ENCODE peak calls at places on chromosomes 5 and 9, in five cellular contexts. One of them, this sample, is unnamed.

GRCh38 chr9:130477564-130477963 is 32.8 kb downstream of the ASS1 start:
- DNase-seq in OCI-LY7: no peak
- DNase-seq in right cardiac atrium: no peak
- DNase-seq in H9: no peak
- DNase-seq in CD8-positive, alpha-beta memory T cell: no peak
- DNase-seq in this sample: no peak

GRCh38 chr5:124524552-124525232 is 221.7 kb downstream of the ZNF608 start:
- DNase-seq in CD8-positive, alpha-beta memory T cell: no peak
- DNase-seq in OCI-LY7: peak; percentile 91
- DNase-seq in right cardiac atrium: no peak
- DNase-seq in H9: no peak
- DNase-seq in this sample: no peak

GRCh38 chr9:31030741-31031202 is 1353.7 kb upstream of the ACO1 start:
- DNase-seq in right cardiac atrium: no peak
- DNase-seq in CD8-positive, alpha-beta memory T cell: no peak
- DNase-seq in OCI-LY7: no peak
- DNase-seq in H9: peak; percentile 41
- DNase-seq in this sample: no peak

GRCh38 chr9:17291766-17292165 is 156.9 kb downstream of the CNTLN start:
- DNase-seq in H9: no peak
- DNase-seq in OCI-LY7: no peak
- DNase-seq in right cardiac atrium: no peak
- DNase-seq in CD8-positive, alpha-beta memory T cell: no peak
- DNase-seq in this sample: no peak

GRCh38 chr5:91848453-91848852 is 465.3 kb upstream of the ARRDC3 start:
- DNase-seq in H9: no peak
- DNase-seq in CD8-positive, alpha-beta memory T cell: no peak
- DNase-seq in right cardiac atrium: no peak
- DNase-seq in OCI-LY7: no peak
- DNase-seq in this sample: no peak

GRCh38 chr9:4579011-4579410 is 83.1 kb upstream of the PLPP6 start:
- DNase-seq in right cardiac atrium: no peak
- DNase-seq in H9: no peak
- DNase-seq in CD8-positive, alpha-beta memory T cell: no peak
- DNase-seq in OCI-LY7: no peak
- DNase-seq in this sample: no peak

GRCh38 chr9:33651125-33651524 is 127.1 kb downstream of the ANKRD18B start:
- DNase-seq in CD8-positive, alpha-beta memory T cell: no peak
- DNase-seq in OCI-LY7: no peak
- DNase-seq in H9: peak; percentile 57
- DNase-seq in right cardiac atrium: no peak
- DNase-seq in this sample: no peak

GRCh38 chr5:65059681-65060598 is 291.2 kb downstream of the CWC27 start:
- DNase-seq in CD8-positive, alpha-beta memory T cell: no peak
- DNase-seq in H9: no peak
- DNase-seq in right cardiac atrium: no peak
- DNase-seq in OCI-LY7: peak; percentile 58
- DNase-seq in this sample: no peak

GRCh38 chr5:41908374-41909079 is 4.4 kb downstream of the RIMOC1 start:
- DNase-seq in OCI-LY7: no peak
- DNase-seq in H9: no peak
- DNase-seq in CD8-positive, alpha-beta memory T cell: no peak
- DNase-seq in right cardiac atrium: no peak
- DNase-seq in this sample: no peak

GRCh38 chr5:149549461-149550266 is 1.6 kb downstream of the CSNK1A1 start:
- DNase-seq in H9: peak; percentile 50
- DNase-seq in right cardiac atrium: no peak
- DNase-seq in CD8-positive, alpha-beta memory T cell: peak; percentile 49
- DNase-seq in OCI-LY7: peak; percentile 85
- DNase-seq in this sample: no peak

GRCh38 chr9:35481347-35481975 is 8.4 kb upstream of the RUSC2 start:
- DNase-seq in OCI-LY7: peak; percentile 24
- DNase-seq in CD8-positive, alpha-beta memory T cell: no peak
- DNase-seq in H9: peak; percentile 49
- DNase-seq in right cardiac atrium: peak; percentile 45
- DNase-seq in this sample: no peak

GRCh38 chr5:33148076-33148501 is 292.7 kb upstream of the TARS1 start:
- DNase-seq in CD8-positive, alpha-beta memory T cell: no peak
- DNase-seq in right cardiac atrium: peak; percentile 50
- DNase-seq in H9: no peak
- DNase-seq in OCI-LY7: no peak
- DNase-seq in this sample: peak; percentile 19

GRCh38 chr9:91197232-91198181 is 164.2 kb downstream of the AUH start:
- DNase-seq in CD8-positive, alpha-beta memory T cell: no peak
- DNase-seq in H9: no peak
- DNase-seq in right cardiac atrium: peak; percentile 72
- DNase-seq in OCI-LY7: no peak
- DNase-seq in this sample: peak; percentile 51

GRCh38 chr9:68709291-68709970 is 4.4 kb downstream of the PIP5K1B start:
- DNase-seq in OCI-LY7: no peak
- DNase-seq in H9: no peak
- DNase-seq in right cardiac atrium: no peak
- DNase-seq in CD8-positive, alpha-beta memory T cell: no peak
- DNase-seq in this sample: no peak

GRCh38 chr9:4985376-4986266 is 549 bp downstream of the JAK2 start:
- DNase-seq in OCI-LY7: peak; percentile 62
- DNase-seq in H9: peak; percentile 45
- DNase-seq in right cardiac atrium: peak; percentile 24
- DNase-seq in CD8-positive, alpha-beta memory T cell: no peak
- DNase-seq in this sample: peak; percentile 23

GRCh38 chr9:131423171-131423581 is 29.3 kb downstream of the PRRC2B start:
- DNase-seq in OCI-LY7: no peak
- DNase-seq in H9: peak; percentile 82
- DNase-seq in right cardiac atrium: peak; percentile 53
- DNase-seq in CD8-positive, alpha-beta memory T cell: no peak
- DNase-seq in this sample: peak; percentile 64

GRCh38 chr9:25677301-25678146 is 720 bp downstream of the TUSC1 start:
- DNase-seq in OCI-LY7: no peak
- DNase-seq in CD8-positive, alpha-beta memory T cell: peak; percentile 2
- DNase-seq in right cardiac atrium: peak; percentile 91
- DNase-seq in H9: peak; percentile 78
- DNase-seq in this sample: peak; percentile 88

GRCh38 chr5:32090755-32091128 is 83.4 kb downstream of the GOLPH3 start:
- DNase-seq in right cardiac atrium: no peak
- DNase-seq in OCI-LY7: no peak
- DNase-seq in CD8-positive, alpha-beta memory T cell: no peak
- DNase-seq in H9: no peak
- DNase-seq in this sample: no peak

GRCh38 chr5:29005386-29005785 is 1967.0 kb upstream of the CDH9 start:
- DNase-seq in H9: no peak
- DNase-seq in CD8-positive, alpha-beta memory T cell: no peak
- DNase-seq in right cardiac atrium: no peak
- DNase-seq in OCI-LY7: no peak
- DNase-seq in this sample: no peak

GRCh38 chr9:14687042-14687719 is 6.1 kb downstream of the ZDHHC21 start:
- DNase-seq in right cardiac atrium: no peak
- DNase-seq in OCI-LY7: no peak
- DNase-seq in H9: no peak
- DNase-seq in CD8-positive, alpha-beta memory T cell: no peak
- DNase-seq in this sample: no peak

GRCh38 chr5:97049175-97049574 is 93.2 kb downstream of the LIX1 start:
- DNase-seq in H9: no peak
- DNase-seq in OCI-LY7: no peak
- DNase-seq in CD8-positive, alpha-beta memory T cell: no peak
- DNase-seq in right cardiac atrium: no peak
- DNase-seq in this sample: no peak

GRCh38 chr5:179769796-179770195 is 24.0 kb upstream of the LTC4S start:
- DNase-seq in OCI-LY7: no peak
- DNase-seq in right cardiac atrium: no peak
- DNase-seq in H9: no peak
- DNase-seq in CD8-positive, alpha-beta memory T cell: no peak
- DNase-seq in this sample: no peak

GRCh38 chr9:126985870-126986498 is 71.4 kb downstream of the RALGPS1 start:
- DNase-seq in H9: no peak
- DNase-seq in right cardiac atrium: peak; percentile 68
- DNase-seq in CD8-positive, alpha-beta memory T cell: peak; percentile 94
- DNase-seq in OCI-LY7: no peak
- DNase-seq in this sample: peak; percentile 70

GRCh38 chr5:87185838-87186237 is 81.8 kb upstream of the RASA1 start:
- DNase-seq in right cardiac atrium: no peak
- DNase-seq in H9: no peak
- DNase-seq in CD8-positive, alpha-beta memory T cell: no peak
- DNase-seq in OCI-LY7: no peak
- DNase-seq in this sample: no peak

GRCh38 chr5:674630-675011 is 18.5 kb downstream of the TPPP start:
- DNase-seq in H9: peak; percentile 43
- DNase-seq in CD8-positive, alpha-beta memory T cell: no peak
- DNase-seq in OCI-LY7: no peak
- DNase-seq in right cardiac atrium: peak; percentile 30
- DNase-seq in this sample: no peak

GRCh38 chr5:126848253-126848652 is 71.3 kb downstream of the LMNB1 start:
- DNase-seq in OCI-LY7: no peak
- DNase-seq in H9: no peak
- DNase-seq in CD8-positive, alpha-beta memory T cell: no peak
- DNase-seq in right cardiac atrium: no peak
- DNase-seq in this sample: no peak

GRCh38 chr5:126849101-126849678 is 72.3 kb downstream of the LMNB1 start:
- DNase-seq in H9: no peak
- DNase-seq in OCI-LY7: no peak
- DNase-seq in right cardiac atrium: peak; percentile 51
- DNase-seq in CD8-positive, alpha-beta memory T cell: no peak
- DNase-seq in this sample: no peak

GRCh38 chr5:126846344-126846743 is 69.4 kb downstream of the LMNB1 start:
- DNase-seq in OCI-LY7: no peak
- DNase-seq in CD8-positive, alpha-beta memory T cell: no peak
- DNase-seq in H9: no peak
- DNase-seq in right cardiac atrium: no peak
- DNase-seq in this sample: no peak

GRCh38 chr5:126846756-126847155 is 69.8 kb downstream of the LMNB1 start:
- DNase-seq in right cardiac atrium: no peak
- DNase-seq in OCI-LY7: no peak
- DNase-seq in CD8-positive, alpha-beta memory T cell: no peak
- DNase-seq in H9: no peak
- DNase-seq in this sample: no peak

DNA sequence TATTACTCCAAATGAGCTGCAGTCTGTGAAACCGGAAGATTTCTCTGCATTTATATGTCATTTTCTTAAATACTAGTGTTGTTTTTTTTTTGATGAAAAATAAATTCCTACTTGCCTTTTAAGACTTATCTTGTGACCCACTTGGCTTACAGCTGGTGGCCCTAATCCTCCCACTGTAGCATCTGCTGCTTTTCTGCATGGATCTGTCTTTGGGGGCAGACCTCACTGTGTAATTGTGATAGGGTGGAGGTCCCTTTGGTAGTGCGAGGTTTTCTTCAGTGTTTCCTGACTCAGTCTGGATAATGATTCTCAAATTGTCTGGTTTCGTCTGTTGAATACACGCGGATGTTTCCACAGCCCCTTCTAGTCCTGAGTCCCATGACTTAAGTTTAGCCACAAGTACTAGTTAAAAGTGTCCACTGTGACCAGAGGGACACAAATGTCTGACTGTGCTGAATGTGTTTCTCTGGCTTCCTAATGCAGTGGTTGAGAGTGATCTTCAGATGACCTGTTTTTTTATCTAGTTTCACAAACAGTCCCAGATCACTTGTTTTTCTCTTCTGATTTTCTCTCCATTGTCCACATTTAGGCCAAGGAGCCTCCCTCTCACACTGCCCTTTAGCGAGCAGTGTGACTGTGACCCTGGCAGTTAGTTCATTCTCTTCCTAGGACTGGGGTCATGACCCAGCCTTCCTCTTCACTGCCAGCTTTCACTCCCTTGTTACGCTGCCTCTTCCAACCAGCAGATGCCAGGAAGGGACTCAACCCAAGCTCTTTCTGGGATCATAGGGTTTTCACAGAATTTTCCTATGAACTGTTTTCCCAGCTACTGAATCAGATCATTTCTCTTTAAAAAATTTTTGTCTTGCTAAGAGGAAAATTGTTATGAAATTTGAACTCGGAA is 70.6 kb downstream of the LMNB1 start:
- DNase-seq in right cardiac atrium: peak; percentile 57
- DNase-seq in H9: no peak
- DNase-seq in OCI-LY7: no peak
- DNase-seq in CD8-positive, alpha-beta memory T cell: no peak
- DNase-seq in this sample: no peak
- H3K27ac ChIP-seq in right cardiac atrium: peak overlapping the region; percentile 59
- H3K27ac ChIP-seq in H9: no peak overlapping the region
- H3K27ac ChIP-seq in OCI-LY7: no peak overlapping the region
- H3K27ac ChIP-seq in CD8-positive, alpha-beta memory T cell: peak overlapping the region; percentile 7
- H3K27ac ChIP-seq in this sample: peak overlapping the region; percentile 74

DNA sequence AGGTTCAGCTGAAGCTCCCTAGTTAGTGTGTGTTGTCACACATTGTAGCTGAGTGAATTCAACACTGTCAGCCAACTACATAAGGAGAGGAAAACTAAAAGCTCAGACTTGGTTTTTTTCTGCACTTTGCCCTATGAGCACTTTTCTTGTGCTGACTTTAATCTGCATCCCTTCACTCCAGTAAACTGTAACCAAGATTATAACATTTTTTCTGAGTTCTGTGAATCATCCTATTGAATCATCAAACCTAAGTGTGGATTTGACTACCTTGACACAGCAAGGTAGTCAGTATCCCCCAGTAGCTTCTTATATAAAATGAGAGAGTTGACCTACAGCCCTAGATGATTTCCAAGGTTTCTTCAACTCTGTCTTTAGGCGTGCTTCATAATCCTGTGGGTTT is 325.0 kb downstream of the AGTPBP1 start:
- DNase-seq in CD8-positive, alpha-beta memory T cell: no peak
- DNase-seq in OCI-LY7: no peak
- DNase-seq in right cardiac atrium: no peak
- DNase-seq in H9: no peak
- DNase-seq in this sample: no peak
- H3K27ac ChIP-seq in CD8-positive, alpha-beta memory T cell: no peak overlapping the region
- H3K27ac ChIP-seq in OCI-LY7: no peak overlapping the region
- H3K27ac ChIP-seq in right cardiac atrium: no peak overlapping the region
- H3K27ac ChIP-seq in H9: no peak overlapping the region
- H3K27ac ChIP-seq in this sample: no peak overlapping the region

GRCh38 chr9:92971776-92972175 is 24.5 kb downstream of the FGD3 start:
- DNase-seq in CD8-positive, alpha-beta memory T cell: no peak
- DNase-seq in OCI-LY7: no peak
- DNase-seq in right cardiac atrium: no peak
- DNase-seq in H9: no peak
- DNase-seq in this sample: no peak
- H3K27ac ChIP-seq in CD8-positive, alpha-beta memory T cell: no peak overlapping the region
- H3K27ac ChIP-seq in OCI-LY7: no peak overlapping the region
- H3K27ac ChIP-seq in right cardiac atrium: no peak overlapping the region
- H3K27ac ChIP-seq in H9: no peak overlapping the region
- H3K27ac ChIP-seq in this sample: no peak overlapping the region

GRCh38 chr9:27527702-27528277 is 1.8 kb downstream of the MOB3B start:
- DNase-seq in right cardiac atrium: no peak
- DNase-seq in H9: no peak
- DNase-seq in CD8-positive, alpha-beta memory T cell: no peak
- DNase-seq in OCI-LY7: no peak
- DNase-seq in this sample: no peak
- H3K27ac ChIP-seq in right cardiac atrium: peak overlapping the region; percentile 32
- H3K27ac ChIP-seq in H9: no peak overlapping the region
- H3K27ac ChIP-seq in CD8-positive, alpha-beta memory T cell: peak overlapping the region; percentile 7
- H3K27ac ChIP-seq in OCI-LY7: no peak overlapping the region
- H3K27ac ChIP-seq in this sample: peak overlapping the region; percentile 81